ENCODE peak calls at places on chromosomes 11 and 22, in five cellular contexts. One of them, this sample, is unnamed. For H3K4me1, the result is how much of the 10 kb centered on the place peaks cover.

GRCh38 chr11:65863889-65864757 is 3.9 kb downstream of the MUS81 start:
- DNase-seq in uterus: peak
- DNase-seq in heart right ventricle: peak
- DNase-seq in IMR-90: no peak
- DNase-seq in fibroblast of lung: no peak
- DNase-seq in this sample: peak

GRCh38 chr11:116215471-116216113 is 557.2 kb downstream of the BUD13 start:
- DNase-seq in uterus: no peak
- DNase-seq in heart right ventricle: no peak
- DNase-seq in IMR-90: no peak
- DNase-seq in fibroblast of lung: no peak
- DNase-seq in this sample: no peak

GRCh38 chr11:116427903-116428637 is 344.7 kb downstream of the BUD13 start:
- DNase-seq in uterus: no peak
- DNase-seq in heart right ventricle: no peak
- DNase-seq in IMR-90: no peak
- DNase-seq in fibroblast of lung: no peak
- DNase-seq in this sample: no peak

GRCh38 chr22:41367039-41367679 is 14.6 kb upstream of the TEF start:
- DNase-seq in uterus: peak
- DNase-seq in heart right ventricle: peak
- DNase-seq in IMR-90: peak
- DNase-seq in fibroblast of lung: peak
- DNase-seq in this sample: peak

GRCh38 chr11:32297629-32298028 is 137.7 kb downstream of the WT1 start:
- DNase-seq in uterus: no peak
- DNase-seq in heart right ventricle: no peak
- DNase-seq in IMR-90: peak
- DNase-seq in fibroblast of lung: peak
- DNase-seq in this sample: no peak

GRCh38 chr11:70381872-70382842 is 16.2 kb upstream of the CTTN start:
- DNase-seq in uterus: no peak
- DNase-seq in heart right ventricle: no peak
- DNase-seq in IMR-90: peak
- DNase-seq in fibroblast of lung: peak
- DNase-seq in this sample: no peak

GRCh38 chr11:123151366-123151765 is 43.7 kb downstream of the CLMP start:
- DNase-seq in uterus: no peak
- DNase-seq in heart right ventricle: no peak
- DNase-seq in IMR-90: no peak
- DNase-seq in fibroblast of lung: no peak
- DNase-seq in this sample: no peak

GRCh38 chr22:47163876-47164513 is 401.5 kb downstream of the TBC1D22A start:
- DNase-seq in uterus: peak
- DNase-seq in heart right ventricle: no peak
- DNase-seq in IMR-90: no peak
- DNase-seq in fibroblast of lung: no peak
- DNase-seq in this sample: no peak

GRCh38 chr11:96279421-96280290 is 63.3 kb downstream of the MAML2 start:
- DNase-seq in uterus: no peak
- DNase-seq in heart right ventricle: no peak
- DNase-seq in IMR-90: peak
- DNase-seq in fibroblast of lung: peak
- DNase-seq in this sample: no peak

GRCh38 chr11:64501500-64502427 is 89.3 kb upstream of the SLC22A12 start:
- DNase-seq in uterus: no peak
- DNase-seq in heart right ventricle: no peak
- DNase-seq in IMR-90: no peak
- DNase-seq in fibroblast of lung: no peak
- DNase-seq in this sample: no peak

GRCh38 chr11:76073716-76074115 is 132.6 kb downstream of the WNT11 start:
- DNase-seq in uterus: no peak
- DNase-seq in heart right ventricle: no peak
- DNase-seq in IMR-90: peak
- DNase-seq in fibroblast of lung: peak
- DNase-seq in this sample: no peak

GRCh38 chr22:22684605-22685561 is 40.5 kb downstream of the GGTLC2 start:
- DNase-seq in uterus: no peak
- DNase-seq in heart right ventricle: no peak
- DNase-seq in IMR-90: peak
- DNase-seq in fibroblast of lung: peak
- DNase-seq in this sample: no peak

GRCh38 chr22:46108564-46109473 is 41.5 kb upstream of the PPARA start:
- DNase-seq in uterus: peak
- DNase-seq in heart right ventricle: peak
- DNase-seq in IMR-90: peak
- DNase-seq in fibroblast of lung: no peak
- DNase-seq in this sample: peak

GRCh38 chr22:30825711-30826505 is 131.2 kb downstream of the OSBP2 start:
- DNase-seq in uterus: no peak
- DNase-seq in heart right ventricle: no peak
- DNase-seq in IMR-90: no peak
- DNase-seq in fibroblast of lung: no peak
- DNase-seq in this sample: no peak

GRCh38 chr22:16975155-16975885 is 32.7 kb downstream of the GAB4 start:
- DNase-seq in uterus: no peak
- DNase-seq in heart right ventricle: no peak
- DNase-seq in IMR-90: no peak
- DNase-seq in fibroblast of lung: no peak
- DNase-seq in this sample: no peak

GRCh38 chr11:112658521-112658920 is 302.7 kb upstream of the NCAM1 start:
- DNase-seq in uterus: no peak
- DNase-seq in heart right ventricle: peak
- DNase-seq in IMR-90: no peak
- DNase-seq in fibroblast of lung: no peak
- DNase-seq in this sample: no peak

GRCh38 chr22:45448431-45448830 is 34.9 kb downstream of the RIBC2 start:
- DNase-seq in uterus: peak
- DNase-seq in heart right ventricle: peak
- DNase-seq in IMR-90: no peak
- DNase-seq in fibroblast of lung: peak
- DNase-seq in this sample: peak

GRCh38 chr11:45805305-45806071 is 539 bp downstream of the SLC35C1 start:
- DNase-seq in uterus: peak
- DNase-seq in heart right ventricle: peak
- DNase-seq in IMR-90: peak
- DNase-seq in fibroblast of lung: peak
- DNase-seq in this sample: peak

GRCh38 chr22:20490941-20491307 is 4.7 kb downstream of the KLHL22 start:
- DNase-seq in uterus: no peak
- DNase-seq in heart right ventricle: no peak
- DNase-seq in IMR-90: no peak
- DNase-seq in fibroblast of lung: no peak
- DNase-seq in this sample: no peak

GRCh38 chr11:125358254-125358840 is 137.7 kb downstream of the FEZ1 start:
- DNase-seq in uterus: no peak
- DNase-seq in heart right ventricle: no peak
- DNase-seq in IMR-90: peak
- DNase-seq in fibroblast of lung: peak
- DNase-seq in this sample: no peak

GRCh38 chr11:125356736-125357292 is 139.3 kb downstream of the FEZ1 start:
- DNase-seq in uterus: no peak
- DNase-seq in heart right ventricle: no peak
- DNase-seq in IMR-90: no peak
- DNase-seq in fibroblast of lung: no peak
- DNase-seq in this sample: no peak

GRCh38 chr11:125359130-125359529 is 136.9 kb downstream of the FEZ1 start:
- DNase-seq in uterus: no peak
- DNase-seq in heart right ventricle: no peak
- DNase-seq in IMR-90: no peak
- DNase-seq in fibroblast of lung: no peak
- DNase-seq in this sample: no peak

GRCh38 chr11:125360066-125360465 is 136.0 kb downstream of the FEZ1 start:
- DNase-seq in uterus: no peak
- DNase-seq in heart right ventricle: no peak
- DNase-seq in IMR-90: no peak
- DNase-seq in fibroblast of lung: no peak
- DNase-seq in this sample: no peak

DNA sequence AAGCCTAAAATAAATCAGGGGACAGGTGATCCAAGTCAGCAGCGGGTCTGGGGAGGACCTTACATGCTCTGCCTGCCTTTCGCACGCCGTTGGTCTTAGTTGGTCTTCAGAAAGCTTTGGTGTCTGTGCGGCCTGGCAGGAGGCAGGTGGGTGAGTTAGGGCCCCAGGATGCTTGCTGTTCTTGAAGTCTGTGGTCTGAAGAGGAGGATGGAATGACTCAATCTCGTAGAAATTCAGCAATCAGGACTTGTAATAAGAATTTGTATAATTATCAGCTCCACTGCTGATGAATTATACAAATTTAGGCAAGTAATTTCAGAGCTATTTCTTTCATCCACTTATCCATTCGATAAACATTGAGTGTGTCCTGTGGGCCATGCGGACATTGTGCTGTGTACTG is 138.5 kb downstream of the FEZ1 start:
- DNase-seq in uterus: no peak
- DNase-seq in heart right ventricle: no peak
- DNase-seq in IMR-90: no peak
- DNase-seq in fibroblast of lung: no peak
- DNase-seq in this sample: no peak
- H3K4me1 ChIP-seq in uterus: under half
- H3K4me1 ChIP-seq in heart right ventricle: under half
- H3K4me1 ChIP-seq in IMR-90: under half
- H3K4me1 ChIP-seq in fibroblast of lung: under half
- H3K4me1 ChIP-seq in this sample: under half

DNA sequence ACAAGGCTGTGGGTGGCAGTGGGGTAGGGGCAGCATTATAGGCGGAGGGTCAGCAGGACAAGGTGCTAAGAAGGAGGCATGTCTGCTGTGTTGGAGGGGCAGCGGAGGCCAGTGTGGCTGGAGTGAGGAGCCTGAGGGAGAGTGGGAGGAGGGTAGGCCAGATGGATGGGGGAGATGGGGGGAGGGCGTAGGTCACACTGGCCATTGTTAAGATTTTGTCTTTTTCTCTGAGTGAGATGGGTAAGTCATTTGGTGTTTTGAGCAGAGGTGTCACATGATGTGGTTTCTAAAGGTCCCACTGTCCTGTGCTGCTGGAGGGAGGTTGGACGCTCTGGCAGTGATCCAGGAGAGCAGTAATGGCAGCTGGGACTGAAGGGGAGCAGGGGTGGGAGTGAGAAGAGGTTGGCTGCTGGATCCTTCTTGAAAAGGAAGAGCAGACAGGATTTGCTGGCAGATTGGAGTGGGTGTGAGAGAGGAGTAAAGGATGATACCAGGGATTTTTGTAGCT is 9.8 kb downstream of the PPP6R3 start:
- DNase-seq in uterus: no peak
- DNase-seq in heart right ventricle: no peak
- DNase-seq in IMR-90: no peak
- DNase-seq in fibroblast of lung: no peak
- DNase-seq in this sample: no peak
- H3K4me1 ChIP-seq in uterus: under half
- H3K4me1 ChIP-seq in heart right ventricle: under half
- H3K4me1 ChIP-seq in IMR-90: under half
- H3K4me1 ChIP-seq in fibroblast of lung: under half
- H3K4me1 ChIP-seq in this sample: under half

GRCh38 chr11:84922212-84922805 is 704.8 kb downstream of the DLG2 start:
- DNase-seq in uterus: no peak
- DNase-seq in heart right ventricle: no peak
- DNase-seq in IMR-90: no peak
- DNase-seq in fibroblast of lung: no peak
- DNase-seq in this sample: no peak
- H3K4me1 ChIP-seq in uterus: under half
- H3K4me1 ChIP-seq in heart right ventricle: under half
- H3K4me1 ChIP-seq in IMR-90: under half
- H3K4me1 ChIP-seq in fibroblast of lung: under half
- H3K4me1 ChIP-seq in this sample: under half

GRCh38 chr11:117685566-117685965 is 111.5 kb downstream of the DSCAML1 start:
- DNase-seq in uterus: no peak
- DNase-seq in heart right ventricle: no peak
- DNase-seq in IMR-90: no peak
- DNase-seq in fibroblast of lung: no peak
- DNase-seq in this sample: no peak

GRCh38 chr11:117686711-117687110 is 110.3 kb downstream of the DSCAML1 start:
- DNase-seq in uterus: no peak
- DNase-seq in heart right ventricle: no peak
- DNase-seq in IMR-90: no peak
- DNase-seq in fibroblast of lung: no peak
- DNase-seq in this sample: no peak

GRCh38 chr11:117687776-117688175 is 109.2 kb downstream of the DSCAML1 start:
- DNase-seq in uterus: no peak
- DNase-seq in heart right ventricle: no peak
- DNase-seq in IMR-90: no peak
- DNase-seq in fibroblast of lung: no peak
- DNase-seq in this sample: no peak

GRCh38 chr11:117684731-117685130 is 112.3 kb downstream of the DSCAML1 start:
- DNase-seq in uterus: no peak
- DNase-seq in heart right ventricle: no peak
- DNase-seq in IMR-90: no peak
- DNase-seq in fibroblast of lung: no peak
- DNase-seq in this sample: no peak

DNA sequence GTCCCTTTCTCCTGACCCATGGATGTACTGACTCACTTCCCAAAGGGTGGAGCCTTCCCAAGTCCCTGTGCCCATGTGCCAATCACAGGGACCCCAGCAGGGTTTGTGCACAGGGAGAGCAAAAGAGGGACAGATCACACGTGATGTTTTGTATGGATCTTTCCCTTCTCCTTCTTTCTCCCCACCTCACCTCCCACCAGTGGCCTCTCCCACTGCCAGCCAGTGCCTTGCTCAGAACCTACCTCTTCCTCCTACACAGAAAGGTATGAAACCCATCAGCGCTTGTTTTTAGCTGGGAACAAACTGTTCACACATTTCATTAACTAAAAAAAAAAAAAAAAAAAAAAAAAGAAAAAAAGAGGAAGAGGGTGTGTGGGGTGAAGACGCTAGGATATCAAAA is 112.9 kb downstream of the DSCAML1 start:
- DNase-seq in uterus: no peak
- DNase-seq in heart right ventricle: no peak
- DNase-seq in IMR-90: no peak
- DNase-seq in fibroblast of lung: no peak
- DNase-seq in this sample: no peak
- H3K4me1 ChIP-seq in uterus: under half
- H3K4me1 ChIP-seq in heart right ventricle: under half
- H3K4me1 ChIP-seq in IMR-90: under half
- H3K4me1 ChIP-seq in fibroblast of lung: under half
- H3K4me1 ChIP-seq in this sample: under half

GRCh38 chr11:20407344-20407743 is 19.8 kb downstream of the PRMT3 start:
- DNase-seq in uterus: no peak
- DNase-seq in heart right ventricle: no peak
- DNase-seq in IMR-90: peak
- DNase-seq in fibroblast of lung: no peak
- DNase-seq in this sample: no peak
- H3K4me1 ChIP-seq in uterus: under half
- H3K4me1 ChIP-seq in heart right ventricle: under half
- H3K4me1 ChIP-seq in IMR-90: under half
- H3K4me1 ChIP-seq in fibroblast of lung: under half
- H3K4me1 ChIP-seq in this sample: under half

GRCh38 chr11:13118194-13118593 is 109.1 kb downstream of the RASSF10 start:
- DNase-seq in uterus: no peak
- DNase-seq in heart right ventricle: no peak
- DNase-seq in IMR-90: peak
- DNase-seq in fibroblast of lung: peak
- DNase-seq in this sample: no peak
- H3K4me1 ChIP-seq in uterus: under half
- H3K4me1 ChIP-seq in heart right ventricle: under half
- H3K4me1 ChIP-seq in IMR-90: under half
- H3K4me1 ChIP-seq in fibroblast of lung: under half
- H3K4me1 ChIP-seq in this sample: under half